ENCODE peak calls at places on chromosome 10, in nine cellular contexts. Q, V, L, M, A, W, I, K and D are unnamed samples. For H3K4me1, the result is how much of the 10 kb centered on the place peaks cover.

GRCh38 chr10:121526801-121527221 is 71.4 kb downstream of the FGFR2 start:
- DNase-seq in Q (no peak), V (no peak), L (no peak), M (no peak), A (no peak), W (peak), I (no peak), K (no peak), D (no peak)

GRCh38 chr10:116521424-116522305 is 24.1 kb upstream of the PNLIP start:
- DNase-seq in Q (no peak), V (peak), L (peak), M (peak), A (no peak), W (peak), I (no peak), K (no peak), D (peak)

GRCh38 chr10:88490216-88490980 is 92.7 kb downstream of the RNLS start:
- DNase-seq in Q (no peak), V (no peak), L (no peak), M (no peak), A (no peak), W (no peak), I (no peak), K (no peak), D (peak)

GRCh38 chr10:88091490-88092061 is 228.2 kb downstream of the PTEN start:
- DNase-seq in Q (no peak), V (no peak), L (no peak), M (no peak), A (peak), W (peak), I (no peak), K (peak), D (no peak)

GRCh38 chr10:78196964-78197363 is 163.3 kb downstream of the RPS24 start:
- DNase-seq in Q (no peak), V (no peak), L (peak), M (no peak), A (no peak), W (no peak), I (no peak), K (no peak), D (no peak)

GRCh38 chr10:2627969-2628368 is 439.4 kb upstream of the PFKP start:
- DNase-seq in Q (no peak), V (no peak), L (no peak), M (no peak), A (no peak), W (no peak), I (no peak), K (no peak), D (no peak)

GRCh38 chr10:90777614-90778013 is 80.2 kb downstream of the HTR7 start:
- DNase-seq in Q (no peak), V (no peak), L (peak), M (no peak), A (no peak), W (no peak), I (no peak), K (no peak), D (no peak)

GRCh38 chr10:105827133-105827532 is 1186.0 kb downstream of the SORCS3 start:
- DNase-seq in Q (no peak), V (no peak), L (no peak), M (no peak), A (no peak), W (no peak), I (no peak), K (no peak), D (no peak)

GRCh38 chr10:88819290-88819689 is 16.8 kb downstream of the LIPM start:
- DNase-seq in Q (no peak), V (no peak), L (no peak), M (peak), A (no peak), W (no peak), I (no peak), K (no peak), D (no peak)

GRCh38 chr10:84194424-84195043 is at the start of gene CDHR1:
- DNase-seq in Q (no peak), V (peak), L (peak), M (peak), A (no peak), W (no peak), I (peak), K (peak), D (peak)

GRCh38 chr10:59706851-59707797 is 2.5 kb downstream of the SLC16A9 start:
- DNase-seq in Q (no peak), V (no peak), L (no peak), M (no peak), A (no peak), W (no peak), I (no peak), K (no peak), D (no peak)

DNA sequence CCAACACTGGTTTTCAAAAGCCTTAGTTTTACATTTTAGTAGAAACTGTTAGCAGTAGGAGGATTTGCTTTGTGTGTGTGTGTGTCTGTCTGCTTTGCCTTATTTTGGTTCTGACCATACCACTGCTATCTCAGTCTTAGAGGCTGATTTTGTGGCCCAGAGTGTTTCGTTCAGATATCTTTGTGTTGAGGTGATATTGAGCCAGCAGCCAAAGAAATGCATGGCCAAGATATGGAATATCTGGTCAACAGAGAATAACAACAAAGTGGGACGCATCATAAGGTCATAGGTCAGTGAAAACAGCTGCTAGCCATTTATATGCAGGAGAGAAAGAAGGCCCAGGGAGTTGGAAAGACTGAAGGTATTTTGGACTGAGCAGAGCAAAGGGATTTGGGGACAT is 47.7 kb downstream of the KIAA1217 start:
- DNase-seq in Q (no peak), V (no peak), L (no peak), M (no peak), A (no peak), W (no peak), I (no peak), K (no peak), D (no peak)
- H3K4me1 ChIP-seq in Q (under half), V (under half), L (under half), M (under half), A (under half), W (under half), I (half or more), K (under half), D (under half)

GRCh38 chr10:80502621-80503583 is 34.8 kb upstream of the SH2D4B start:
- DNase-seq in Q (no peak), V (no peak), L (no peak), M (no peak), A (no peak), W (no peak), I (no peak), K (no peak), D (no peak)

GRCh38 chr10:80500572-80501380 is 36.9 kb upstream of the SH2D4B start:
- DNase-seq in Q (no peak), V (no peak), L (no peak), M (no peak), A (no peak), W (no peak), I (no peak), K (peak), D (no peak)

GRCh38 chr10:80501913-80502521 is 35.7 kb upstream of the SH2D4B start:
- DNase-seq in Q (no peak), V (no peak), L (no peak), M (no peak), A (no peak), W (no peak), I (no peak), K (no peak), D (no peak)

GRCh38 chr10:80503584-80504157 is 34.0 kb upstream of the SH2D4B start:
- DNase-seq in Q (no peak), V (no peak), L (no peak), M (no peak), A (no peak), W (no peak), I (no peak), K (no peak), D (no peak)

DNA sequence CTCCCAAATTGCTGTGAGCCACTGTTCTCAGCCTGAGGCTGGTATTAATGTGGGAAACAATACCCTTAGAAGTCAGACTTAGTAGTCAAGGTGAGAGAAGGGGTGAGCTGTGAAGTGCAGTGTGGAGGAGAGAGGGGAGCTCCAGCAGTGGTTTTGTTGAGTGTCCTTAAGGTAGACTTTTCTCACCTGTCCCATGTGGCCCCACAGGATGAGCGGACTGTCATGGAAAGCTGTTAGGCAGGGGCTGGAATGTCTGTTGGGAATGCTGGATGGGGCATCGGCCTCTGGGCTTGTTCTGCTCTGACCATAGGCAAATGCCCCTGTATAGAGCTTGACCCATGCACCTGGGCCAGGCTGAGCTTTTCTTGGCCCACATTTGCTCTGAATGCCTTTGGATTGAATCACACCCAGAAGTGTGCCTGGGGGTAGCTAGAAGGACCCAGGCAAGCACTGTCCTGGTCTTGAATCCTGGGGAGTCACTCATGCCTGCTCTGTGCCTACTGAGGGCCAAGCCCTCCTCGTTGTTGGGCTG is 36.3 kb upstream of the SH2D4B start:
- DNase-seq in Q (no peak), V (no peak), L (no peak), M (no peak), A (no peak), W (no peak), I (no peak), K (no peak), D (no peak)
- H3K4me1 ChIP-seq in Q (under half), V (under half), L (half or more), M (under half), A (half or more), W (under half), I (half or more), K (half or more), D (under half)

DNA sequence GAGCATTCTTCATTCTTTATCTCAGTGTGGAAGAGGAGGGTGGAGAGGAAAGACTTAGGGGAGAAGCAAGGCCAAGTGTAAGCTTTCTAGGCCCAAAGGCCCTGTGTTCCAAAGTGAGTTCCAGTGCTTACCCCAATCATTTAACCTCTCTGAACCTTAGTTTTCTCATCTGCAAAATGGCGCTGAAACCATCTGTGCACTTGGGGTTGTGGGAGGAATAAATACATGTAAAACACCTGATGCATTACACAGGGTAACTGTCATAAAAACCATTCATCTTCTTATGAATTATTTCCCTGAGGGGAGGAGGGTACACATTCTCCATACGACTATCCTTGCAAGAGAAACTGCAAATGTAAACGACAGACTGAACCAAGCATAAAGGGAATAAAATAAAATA is 19.0 kb downstream of the PIK3AP1 start:
- DNase-seq in Q (no peak), V (no peak), L (no peak), M (no peak), A (no peak), W (peak), I (no peak), K (no peak), D (no peak)
- H3K4me1 ChIP-seq in Q (under half), V (under half), L (under half), M (under half), A (under half), W (half or more), I (under half), K (under half), D (under half)

GRCh38 chr10:80461208-80462183 is 7.4 kb downstream of the TSPAN14 start:
- DNase-seq in Q (no peak), V (no peak), L (peak), M (no peak), A (no peak), W (no peak), I (no peak), K (no peak), D (peak)
- H3K4me1 ChIP-seq in Q (under half), V (under half), L (half or more), M (half or more), A (half or more), W (half or more), I (half or more), K (half or more), D (half or more)